ENCODE peak calls at places on chromosomes 4 and X, in nine cellular contexts. H is HCEC 1CT, N is GM20000, L is ureter, K is SW480, P is fibroblast of lung, D is mucosa of descending colon, M is epithelial cell of prostate, R is left colon. G is an unnamed sample.

GRCh38 chrX:56025872-56026571 is 206.1 kb upstream of the KLF8 start:
- DNase-seq in K (no peak), M (no peak), D (no peak), P (no peak), H (no peak), R (no peak), N (no peak), L (no peak), G (no peak)

GRCh38 chr4:148030486-148030885 is 298.6 kb downstream of the ARHGAP10 start:
- DNase-seq in N (no peak), D (no peak), R (no peak), P (peak; percentile 90), L (no peak), K (peak; percentile 7), H (peak; percentile 3), M (no peak), G (no peak)

GRCh38 chr4:172851534-172851933 is 317.1 kb upstream of the GALNT7 start:
- DNase-seq in M (peak; percentile 22), D (no peak), H (peak; percentile 42), P (no peak), N (no peak), L (no peak), K (no peak), R (no peak), G (no peak)

GRCh38 chrX:120446503-120446902 is 22.6 kb downstream of the LAMP2 start:
- DNase-seq in H (peak; percentile 48), P (peak; percentile 77), L (no peak), R (no peak), D (no peak), N (no peak), M (no peak), K (no peak), G (peak; percentile 53)

GRCh38 chrX:133776072-133776471 is 209.3 kb downstream of the GPC3 start:
- DNase-seq in M (no peak), P (peak; percentile 9), H (no peak), K (no peak), R (no peak), L (no peak), D (peak; percentile 5), N (no peak), G (no peak)

GRCh38 chr4:23237771-23238170 is 545.0 kb downstream of the GBA3 start:
- DNase-seq in R (no peak), H (no peak), N (no peak), K (no peak), M (no peak), L (no peak), D (no peak), P (peak; percentile 82), G (peak; percentile 4)

GRCh38 chr4:4541040-4541631 is 712 bp downstream of the STX18 start:
- DNase-seq in M (peak; percentile 54), N (peak; percentile 69), P (peak; percentile 58), L (no peak), H (peak; percentile 42), D (peak; percentile 51), R (peak; percentile 38), K (peak; percentile 39), G (no peak)

GRCh38 chrX:110665636-110666035 is 130.0 kb downstream of the CHRDL1 start:
- DNase-seq in N (no peak), R (no peak), M (no peak), L (no peak), H (peak; percentile 24), K (peak; percentile 32), D (peak; percentile 10), P (peak; percentile 1), G (no peak)

GRCh38 chrX:110120025-110120424 is 117.1 kb downstream of the TMEM164 start:
- DNase-seq in K (no peak), D (no peak), P (no peak), H (no peak), L (no peak), R (no peak), N (no peak), M (no peak), G (no peak)

GRCh38 chr4:45453258-45453841 is 670.5 kb downstream of the GABRG1 start:
- DNase-seq in H (no peak), N (peak; percentile 36), D (no peak), K (peak; percentile 58), R (no peak), L (no peak), M (peak; percentile 2), P (peak; percentile 49), G (peak; percentile 29)

GRCh38 chr4:98873059-98873458 is 55.9 kb downstream of the EIF4E start:
- DNase-seq in K (no peak), R (no peak), P (peak; percentile 47), M (no peak), L (no peak), N (no peak), D (no peak), H (peak; percentile 4), G (peak; percentile 13)

GRCh38 chr4:28966982-28967381 is 1753.2 kb upstream of the PCDH7 start:
- DNase-seq in L (no peak), R (no peak), K (no peak), M (no peak), H (peak; percentile 35), D (no peak), P (peak; percentile 15), N (no peak), G (no peak)

GRCh38 chrX:12958461-12958860 is 16.4 kb upstream of the TMSB4X start:
- DNase-seq in K (no peak), L (no peak), P (no peak), D (no peak), R (no peak), H (no peak), M (no peak), N (no peak), G (no peak)

GRCh38 chr4:3784469-3785291 is 18.5 kb downstream of the ADRA2C start:
- DNase-seq in D (no peak), H (no peak), P (no peak), N (no peak), K (peak; percentile 78), M (no peak), R (no peak), L (no peak), G (no peak)

G was measured in astrocyte of the cerebellum.